ENCODE peak calls at places on chromosomes 2 and 18, in six cellular contexts. P, T, Q, L, U and B are unnamed samples.

GRCh38 chr18:2971741-2972552 is 41.0 kb downstream of the LPIN2 start:
- DNase-seq in P (no peak), T (no peak), Q (no peak), L (no peak), U (no peak), B (peak)

GRCh38 chr2:45585267-45585861 is 25.7 kb downstream of the SRBD1 start:
- DNase-seq in P (no peak), T (no peak), Q (peak), L (peak), U (peak), B (peak)

GRCh38 chr2:130864830-130865229 is 28.1 kb downstream of the ARHGEF4 start:
- DNase-seq in P (peak), T (no peak), Q (no peak), L (peak), U (peak), B (no peak)

GRCh38 chr2:163247151-163247872 is 408.7 kb upstream of the KCNH7 start:
- DNase-seq in P (no peak), T (peak), Q (peak), L (no peak), U (no peak), B (no peak)

GRCh38 chr2:120821446-120822160 is 85.9 kb downstream of the GLI2 start:
- DNase-seq in P (no peak), T (no peak), Q (no peak), L (no peak), U (no peak), B (no peak)

GRCh38 chr2:62653582-62654422 is 51.7 kb upstream of the EHBP1 start:
- DNase-seq in P (no peak), T (no peak), Q (no peak), L (peak), U (peak), B (no peak)

GRCh38 chr2:120161190-120161589 is 62.0 kb downstream of the TMEM185B start:
- DNase-seq in P (no peak), T (no peak), Q (no peak), L (no peak), U (peak), B (peak)

GRCh38 chr2:23445450-23445868 is 60.5 kb downstream of the KLHL29 start:
- DNase-seq in P (no peak), T (no peak), Q (no peak), L (no peak), U (peak), B (peak)

GRCh38 chr2:183162362-183162761 is 38.1 kb downstream of the NUP35 start:
- DNase-seq in P (no peak), T (no peak), Q (no peak), L (no peak), U (peak), B (no peak)

GRCh38 chr18:41071826-41072225 is 883.2 kb upstream of the PIK3C3 start:
- DNase-seq in P (no peak), T (no peak), Q (no peak), L (no peak), U (no peak), B (no peak)

GRCh38 chr2:75098856-75099255 is 100.5 kb downstream of the TACR1 start:
- DNase-seq in P (peak), T (peak), Q (peak), L (peak), U (peak), B (peak)

GRCh38 chr2:127590386-127591190 is 55.1 kb downstream of the MYO7B start:
- DNase-seq in P (no peak), T (no peak), Q (no peak), L (peak), U (no peak), B (no peak)

GRCh38 chr18:57194622-57195021 is 47.7 kb downstream of the BOD1L2 start:
- DNase-seq in P (no peak), T (no peak), Q (no peak), L (no peak), U (no peak), B (no peak)

GRCh38 chr2:109623923-109624322 is 9.8 kb downstream of the SOWAHC start:
- DNase-seq in P (no peak), T (no peak), Q (no peak), L (no peak), U (no peak), B (no peak)

GRCh38 chr2:239553376-239554000 is 152.7 kb upstream of the HDAC4 start:
- DNase-seq in P (no peak), T (no peak), Q (no peak), L (no peak), U (no peak), B (no peak)

GRCh38 chr2:19911799-19912509 is 10.2 kb upstream of the TTC32 start:
- DNase-seq in P (no peak), T (no peak), Q (peak), L (peak), U (peak), B (peak)

GRCh38 chr2:45968946-45969584 is 317.6 kb downstream of the PRKCE start:
- DNase-seq in P (no peak), T (no peak), Q (no peak), L (no peak), U (peak), B (no peak)

GRCh38 chr2:168033966-168034365 is 213.4 kb downstream of the STK39 start:
- DNase-seq in P (no peak), T (no peak), Q (no peak), L (no peak), U (no peak), B (no peak)

GRCh38 chr18:21701621-21702020 is 3.0 kb downstream of the ABHD3 start:
- DNase-seq in P (no peak), T (no peak), Q (no peak), L (no peak), U (no peak), B (no peak)

GRCh38 chr2:109521751-109522374 is 91.9 kb downstream of the SEPTIN10 start:
- DNase-seq in P (no peak), T (no peak), Q (no peak), L (no peak), U (no peak), B (no peak)

GRCh38 chr2:121858406-121858805 is 103.0 kb downstream of the TSN start:
- DNase-seq in P (no peak), T (no peak), Q (no peak), L (no peak), U (peak), B (no peak)

GRCh38 chr2:5984946-5985345 is 292.8 kb downstream of the SOX11 start:
- DNase-seq in P (no peak), T (no peak), Q (no peak), L (no peak), U (no peak), B (no peak)

GRCh38 chr2:72062336-72062735 is 85.3 kb downstream of the CYP26B1 start:
- DNase-seq in P (no peak), T (no peak), Q (no peak), L (no peak), U (no peak), B (no peak)

GRCh38 chr2:185130685-185131084 is 532.4 kb downstream of the ZNF804A start:
- DNase-seq in P (no peak), T (no peak), Q (no peak), L (no peak), U (no peak), B (peak)

GRCh38 chr18:37405229-37405628 is 160.4 kb downstream of the CELF4 start:
- DNase-seq in P (no peak), T (no peak), Q (no peak), L (no peak), U (no peak), B (no peak)

GRCh38 chr18:25144835-25145234 is 207.1 kb downstream of the ZNF521 start:
- DNase-seq in P (no peak), T (no peak), Q (no peak), L (no peak), U (peak), B (peak)

GRCh38 chr2:168470188-168470879 is 14.3 kb downstream of the CERS6 start:
- DNase-seq in P (no peak), T (peak), Q (peak), L (no peak), U (no peak), B (peak)

GRCh38 chr18:35215026-35215425 is 25.8 kb upstream of the ZNF397 start:
- DNase-seq in P (peak), T (no peak), Q (peak), L (no peak), U (no peak), B (no peak)
- H3K18ac ChIP-seq in P (no peak), T (no peak), Q (peak), L (no peak), U (no peak), B (no peak)

DNA sequence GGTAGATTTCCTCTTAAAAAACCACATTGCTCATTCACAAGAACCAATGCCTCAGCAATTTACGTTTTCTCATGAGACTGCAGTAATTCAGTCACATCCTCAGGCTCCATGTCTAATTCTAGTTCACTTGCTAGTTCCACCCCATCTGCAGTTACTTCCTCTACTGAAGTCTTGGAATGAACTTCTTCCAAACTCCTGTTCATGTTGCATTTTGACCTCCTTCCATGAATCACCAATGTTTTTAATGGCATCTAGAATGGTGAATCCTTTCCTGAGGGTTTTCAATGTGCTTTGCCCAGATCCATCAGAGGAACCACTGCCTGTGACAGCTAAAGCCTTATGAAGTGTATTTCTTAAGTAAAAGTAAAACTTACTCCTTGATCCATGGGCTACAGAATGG is 35.9 kb downstream of the PRELID3A start:
- DNase-seq in P (no peak), T (no peak), Q (no peak), L (no peak), U (peak), B (no peak)
- H2BK5ac ChIP-seq in P (no peak), T (no peak), Q (no peak), L (no peak), U (no peak), B (no peak)

GRCh38 chr2:88627856-88628568 is 748 bp upstream of the EIF2AK3 start:
- DNase-seq in P (peak), T (no peak), Q (peak), L (peak), U (peak), B (peak)
- H3K18ac ChIP-seq in P (peak), T (peak), Q (peak), L (peak), U (peak), B (peak)

GRCh38 chr2:150567771-150568278 is 80.4 kb upstream of the RND3 start:
- DNase-seq in P (no peak), T (no peak), Q (no peak), L (peak), U (peak), B (peak)
- H2BK5ac ChIP-seq in P (no peak), T (no peak), Q (no peak), L (peak), U (peak), B (no peak)

DNA sequence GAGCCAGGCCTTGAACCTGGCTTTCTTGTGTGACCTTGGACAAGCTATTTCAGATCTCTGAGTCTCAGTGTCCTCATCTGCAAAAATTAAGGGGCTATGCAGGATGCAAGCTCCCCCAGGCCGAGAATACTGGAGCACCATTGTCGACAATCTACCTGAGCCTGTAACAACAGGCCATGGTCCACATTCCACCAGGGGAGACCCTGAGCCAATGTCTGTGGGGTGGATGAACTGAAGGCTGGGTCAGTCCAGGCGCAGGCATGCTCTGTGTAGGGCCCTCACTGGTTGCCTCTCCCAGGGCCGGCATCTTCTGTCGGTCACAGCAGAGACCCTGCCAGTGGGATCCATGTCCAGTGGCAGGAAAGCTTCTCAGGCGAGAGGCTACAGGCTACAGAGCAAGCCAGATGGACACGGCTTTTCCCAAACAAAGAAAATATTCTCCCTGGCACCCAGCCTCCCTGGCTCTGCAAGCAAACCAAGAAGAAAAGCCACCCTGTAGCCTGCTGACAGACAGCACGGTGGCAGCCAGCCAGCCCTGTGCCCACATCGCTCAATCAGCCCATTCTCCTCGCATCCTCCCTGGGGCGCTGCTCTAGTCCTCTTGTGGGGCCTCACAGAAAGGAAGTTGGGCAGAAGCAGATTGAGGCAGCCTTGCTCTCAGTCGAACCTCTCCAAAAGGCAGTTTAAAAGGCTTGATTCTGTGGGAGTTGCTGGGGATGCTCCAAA is 48.7 kb upstream of the FZD7 start:
- DNase-seq in P (no peak), T (no peak), Q (no peak), L (no peak), U (no peak), B (no peak)
- H3K18ac ChIP-seq in P (no peak), T (peak), Q (no peak), L (no peak), U (no peak), B (no peak)

DNA sequence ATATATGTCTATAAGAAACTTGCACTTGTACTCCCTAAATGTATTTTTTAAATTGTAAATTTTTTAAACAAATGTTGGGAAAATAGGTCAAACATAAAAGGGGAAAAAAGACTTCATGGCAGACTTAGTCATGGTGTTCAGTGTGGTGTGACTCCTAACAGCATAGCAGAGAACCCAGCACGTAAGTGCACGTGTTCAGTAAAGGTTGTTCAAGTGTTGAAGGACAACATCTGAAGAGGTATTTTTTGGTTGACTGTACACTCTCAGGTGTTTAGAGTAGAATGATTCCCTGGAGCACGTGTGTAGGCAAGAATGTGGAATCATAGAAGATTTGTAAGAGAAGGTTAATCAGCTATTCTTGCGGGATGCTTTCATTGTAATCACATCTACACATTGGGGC is 106.7 kb downstream of the CRIM1 start:
- DNase-seq in P (no peak), T (no peak), Q (no peak), L (no peak), U (no peak), B (no peak)
- H2BK5ac ChIP-seq in P (no peak), T (no peak), Q (no peak), L (no peak), U (peak), B (no peak)